ENCODE peak calls at places on chromosome 21, in four cellular contexts. One of them, this sample, is unnamed.
A peak's percentile ranks its signal among the peaks of the same experiment; 100 is the strongest.

GRCh38 chr21:17538576-17538975 is 25.7 kb downstream of the CXADR start:
- DNase-seq in stomach: no peak
- DNase-seq in T-helper 2 cell: no peak
- DNase-seq in stimulated activated CD4-positive, alpha-beta T cell treated with anti-CD3 and anti-CD28 coated beads, Interleukin-2, amount 100 ng/mL, for 24 hours: no peak
- DNase-seq in this sample: no peak

GRCh38 chr21:44555200-44555875 is 3.3 kb downstream of the KRTAP10-3 start:
- DNase-seq in stomach: no peak
- DNase-seq in T-helper 2 cell: no peak
- DNase-seq in stimulated activated CD4-positive, alpha-beta T cell treated with anti-CD3 and anti-CD28 coated beads, Interleukin-2, amount 100 ng/mL, for 24 hours: no peak
- DNase-seq in this sample: no peak

GRCh38 chr21:42037943-42038342 is 27.8 kb upstream of the ZBTB21 start:
- DNase-seq in stomach: no peak
- DNase-seq in T-helper 2 cell: no peak
- DNase-seq in stimulated activated CD4-positive, alpha-beta T cell treated with anti-CD3 and anti-CD28 coated beads, Interleukin-2, amount 100 ng/mL, for 24 hours: no peak
- DNase-seq in this sample: no peak

GRCh38 chr21:45019887-45020537 is 54.4 kb upstream of the ADARB1 start:
- DNase-seq in stomach: no peak
- DNase-seq in T-helper 2 cell: no peak
- DNase-seq in stimulated activated CD4-positive, alpha-beta T cell treated with anti-CD3 and anti-CD28 coated beads, Interleukin-2, amount 100 ng/mL, for 24 hours: no peak
- DNase-seq in this sample: no peak

GRCh38 chr21:29299046-29299905 is 554 bp downstream of the BACH1 start:
- DNase-seq in stomach: peak; percentile 67
- DNase-seq in T-helper 2 cell: peak; percentile 65
- DNase-seq in stimulated activated CD4-positive, alpha-beta T cell treated with anti-CD3 and anti-CD28 coated beads, Interleukin-2, amount 100 ng/mL, for 24 hours: peak; percentile 74
- DNase-seq in this sample: no peak

GRCh38 chr21:36155603-36156338 is 853 bp upstream of the DOP1B start:
- DNase-seq in stomach: peak; percentile 80
- DNase-seq in T-helper 2 cell: no peak
- DNase-seq in stimulated activated CD4-positive, alpha-beta T cell treated with anti-CD3 and anti-CD28 coated beads, Interleukin-2, amount 100 ng/mL, for 24 hours: no peak
- DNase-seq in this sample: peak; percentile 45

GRCh38 chr21:42421018-42421793 is 17.5 kb downstream of the UBASH3A start:
- DNase-seq in stomach: no peak
- DNase-seq in T-helper 2 cell: no peak
- DNase-seq in stimulated activated CD4-positive, alpha-beta T cell treated with anti-CD3 and anti-CD28 coated beads, Interleukin-2, amount 100 ng/mL, for 24 hours: no peak
- DNase-seq in this sample: no peak

GRCh38 chr21:41754481-41754891 is 12.4 kb downstream of the RIPK4 start:
- DNase-seq in stomach: no peak
- DNase-seq in T-helper 2 cell: no peak
- DNase-seq in stimulated activated CD4-positive, alpha-beta T cell treated with anti-CD3 and anti-CD28 coated beads, Interleukin-2, amount 100 ng/mL, for 24 hours: no peak
- DNase-seq in this sample: no peak

GRCh38 chr21:35599164-35599563 is 461.2 kb downstream of the SETD4 start:
- DNase-seq in stomach: no peak
- DNase-seq in T-helper 2 cell: no peak
- DNase-seq in stimulated activated CD4-positive, alpha-beta T cell treated with anti-CD3 and anti-CD28 coated beads, Interleukin-2, amount 100 ng/mL, for 24 hours: no peak
- DNase-seq in this sample: no peak

This sample was measured in epithelial cell of prostate.